ENCODE peak calls at places on chromosomes 16 and 17, in four cellular contexts. G, O, I and U are unnamed samples. For H3K4me1, the result is how much of the 10 kb centered on the place peaks cover.

GRCh38 chr16:22642689-22643088 is 132.0 kb downstream of the NPIPB5 start:
- DNase-seq in O (no peak), G (no peak), I (no peak), U (no peak)

GRCh38 chr17:82440991-82441627 is 9.4 kb downstream of the CYBC1 start:
- DNase-seq in G (no peak), O (no peak), I (no peak), U (no peak)

GRCh38 chr16:69179255-69180010 is 7.5 kb upstream of the SNTB2 start:
- DNase-seq in O (no peak), G (no peak), I (no peak), U (no peak)

GRCh38 chr16:21274172-21274726 is 3.8 kb downstream of the CRYM start:
- DNase-seq in G (no peak), O (no peak), I (no peak), U (no peak)

GRCh38 chr17:18965530-18966236 is 13.7 kb downstream of the SLC5A10 start:
- DNase-seq in G (no peak), I (no peak), O (no peak), U (no peak)

GRCh38 chr16:21265104-21265825 is 12.8 kb downstream of the CRYM start:
- DNase-seq in G (no peak), O (no peak), I (no peak), U (no peak)

GRCh38 chr16:27824006-27824405 is 239.5 kb downstream of the GSG1L start:
- DNase-seq in G (no peak), O (no peak), I (no peak), U (no peak)

GRCh38 chr17:65039349-65039988 is 17.1 kb downstream of the GNA13 start:
- DNase-seq in O (no peak), G (no peak), I (no peak), U (no peak)

GRCh38 chr17:65027305-65027704 is 29.2 kb downstream of the GNA13 start:
- DNase-seq in G (no peak), O (peak), I (peak), U (no peak)

GRCh38 chr17:79160980-79161621 is 86.5 kb downstream of the ENGASE start:
- DNase-seq in I (no peak), O (no peak), G (no peak), U (no peak)

GRCh38 chr17:51391992-51392654 is 131.8 kb downstream of the UTP18 start:
- DNase-seq in O (no peak), G (no peak), I (peak), U (no peak)

GRCh38 chr16:89848974-89849373 is 20.7 kb downstream of the SPIRE2 start:
- DNase-seq in I (no peak), O (no peak), G (no peak), U (no peak)

DNA sequence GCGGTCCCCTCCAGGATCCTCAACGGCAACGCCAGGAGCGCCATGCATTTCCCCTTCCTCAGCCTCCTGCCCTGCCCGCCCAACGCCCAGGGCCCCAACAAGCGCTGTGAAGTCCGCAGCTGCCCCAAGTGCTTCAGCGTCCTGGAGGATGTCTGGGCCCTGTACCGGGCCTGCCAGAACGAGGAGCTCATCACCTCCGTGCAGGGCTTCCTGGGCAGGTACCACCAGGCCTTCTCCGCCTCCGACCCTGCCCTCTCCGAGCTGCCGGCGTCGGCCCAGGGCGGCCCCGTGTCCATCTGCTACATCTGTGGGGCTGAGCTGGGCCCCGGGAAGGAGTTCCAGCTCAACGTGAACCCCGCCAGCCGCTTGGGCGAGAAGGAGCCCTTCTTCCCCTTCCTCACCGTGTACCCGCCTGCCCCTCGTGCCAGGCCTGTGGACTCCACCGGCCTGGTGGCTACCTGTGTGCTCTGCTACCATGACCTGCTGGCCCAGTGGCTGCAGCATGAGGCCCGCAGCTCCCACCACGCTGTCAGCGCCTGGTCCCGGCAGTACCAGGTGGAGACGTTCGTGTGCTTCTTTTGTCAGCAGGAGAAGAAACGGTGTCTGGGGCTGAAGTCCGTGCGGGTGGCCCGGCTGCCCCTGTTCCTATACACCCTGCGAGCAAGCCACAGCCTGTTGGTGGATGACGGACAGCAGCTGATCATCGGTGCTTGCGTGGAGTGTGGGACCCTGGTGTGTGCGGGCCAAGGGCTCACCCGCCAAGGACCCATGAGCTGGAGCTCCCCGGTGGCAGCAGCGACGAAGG is 58.9 kb upstream of the CIBAR2 start:
- DNase-seq in O (no peak), I (no peak), G (no peak), U (no peak)
- H3K4me1 ChIP-seq in O (half or more), I (half or more), G (under half), U (under half)

DNA sequence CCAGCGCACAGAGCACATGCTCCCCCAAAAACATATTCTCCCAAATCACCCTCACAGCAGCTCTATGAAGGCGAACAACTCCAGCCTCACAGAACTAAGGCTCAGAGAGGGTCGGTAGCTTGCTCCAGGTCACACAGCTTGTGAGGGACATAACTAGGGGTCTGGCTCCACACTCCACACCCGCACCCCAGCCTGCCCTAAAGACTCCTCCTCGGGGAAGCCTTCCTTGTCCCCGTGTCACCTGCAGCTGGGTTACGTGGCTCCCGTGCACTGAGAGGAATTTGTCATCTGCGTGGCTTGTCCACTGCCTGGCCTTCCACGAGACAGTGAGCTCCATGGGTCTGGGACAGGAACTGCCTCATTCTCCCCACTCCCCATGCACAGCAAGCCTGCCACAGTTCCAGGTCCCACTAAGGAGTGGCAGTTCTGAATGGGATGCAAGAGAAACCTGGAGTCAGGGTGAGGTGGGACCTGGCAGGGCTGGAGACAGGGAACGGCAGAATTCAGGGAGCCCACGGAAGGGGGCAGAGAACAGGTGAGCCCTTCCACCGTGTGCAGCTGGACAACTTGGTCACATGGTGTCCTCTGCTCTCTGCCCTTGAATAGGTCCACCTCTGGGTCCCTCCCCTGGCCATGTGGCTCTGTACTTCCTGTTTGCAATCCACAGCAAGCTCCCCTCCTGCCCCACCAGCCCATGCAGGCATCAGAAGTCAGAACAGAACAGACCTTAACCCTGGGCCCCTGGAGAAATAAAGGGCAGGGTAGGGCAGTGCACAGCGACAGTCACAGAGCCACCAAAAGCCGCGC is 27.4 kb downstream of the TNFRSF13B start:
- DNase-seq in G (no peak), I (no peak), O (no peak), U (no peak)
- TF ChIP-seq POLR2A in G (no peak), I (no peak), O (no peak), U (no peak)

GRCh38 chr16:17375388-17376304 is 95.1 kb downstream of the XYLT1 start:
- DNase-seq in I (no peak), G (no peak), O (no peak), U (peak)
- H3K4me1 ChIP-seq in I (under half), G (under half), O (under half), U (under half)

GRCh38 chr17:8963665-8964258 is 1.7 kb downstream of the PIK3R5 start:
- DNase-seq in O (no peak), I (no peak), G (no peak), U (no peak)

GRCh38 chr17:8966926-8967325 is 1.4 kb upstream of the PIK3R5 start:
- DNase-seq in O (no peak), G (no peak), I (no peak), U (peak)

GRCh38 chr17:8963017-8963416 is 2.5 kb downstream of the PIK3R5 start:
- DNase-seq in I (no peak), G (no peak), O (no peak), U (no peak)

GRCh38 chr17:8965394-8966168 is at the start of gene PIK3R5:
- DNase-seq in I (no peak), G (no peak), O (no peak), U (peak)

GRCh38 chr17:8964801-8965393 is 610 bp downstream of the PIK3R5 start:
- DNase-seq in O (no peak), G (no peak), I (no peak), U (peak)
- TF ChIP-seq POLR2A in O (no peak), G (no peak), I (no peak), U (no peak)

GRCh38 chr17:28320215-28321061 is 1.4 kb downstream of the TMEM97 start:
- DNase-seq in G (no peak), O (no peak), I (no peak), U (no peak)
- H3K4me1 ChIP-seq in G (under half), O (half or more), I (under half), U (under half)

DNA sequence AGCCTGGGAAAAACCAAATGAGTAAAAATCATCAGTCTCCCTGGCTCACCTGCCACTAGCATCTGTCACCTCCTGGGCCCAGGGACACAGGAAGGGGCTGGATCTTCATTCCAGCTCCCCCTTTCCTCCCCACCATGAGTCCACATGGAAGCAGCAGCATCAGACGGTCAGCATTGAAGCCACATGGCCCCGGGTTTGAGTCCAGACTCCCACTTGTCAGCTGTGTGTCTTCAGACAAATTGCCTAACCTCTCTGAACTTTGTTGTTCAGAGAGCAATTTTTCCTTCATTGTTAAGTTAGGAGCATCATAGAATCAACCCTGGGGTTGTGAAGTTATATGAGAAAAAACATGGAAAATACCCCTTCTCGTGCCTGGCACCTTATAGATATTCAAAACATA is 10.7 kb downstream of the CACNG4 start:
- DNase-seq in O (no peak), I (no peak), G (no peak), U (no peak)
- TF ChIP-seq POLR2A in O (no peak), I (no peak), G (no peak), U (no peak)

GRCh38 chr16:3049921-3050481 is 3.6 kb downstream of the MMP25 start:
- DNase-seq in I (no peak), O (no peak), G (no peak), U (no peak)

GRCh38 chr16:3047387-3047720 is 993 bp downstream of the MMP25 start:
- DNase-seq in O (no peak), G (no peak), I (no peak), U (no peak)

GRCh38 chr16:3051489-3051888 is 5.1 kb downstream of the MMP25 start:
- DNase-seq in G (no peak), I (no peak), O (no peak), U (no peak)

GRCh38 chr16:3051009-3051408 is 4.6 kb downstream of the MMP25 start:
- DNase-seq in G (no peak), O (no peak), I (no peak), U (no peak)

GRCh38 chr16:3050487-3050886 is 4.1 kb downstream of the MMP25 start:
- DNase-seq in O (no peak), I (no peak), G (no peak), U (no peak)
- H3K4me1 ChIP-seq in O (under half), I (under half), G (under half), U (under half)